ENCODE peak calls at places on chromosomes 4 and X, in four cellular contexts. Y is heart right ventricle, H is RWPE1, X is NCI-H1105 treated with DMSO at 0.1 percent for 48 hours. L is an unnamed sample.

GRCh38 chrX:56785442-56785841 is 56.4 kb downstream of the NBDY start:
- DNase-seq in X (no peak), Y (no peak), H (no peak), L (no peak)

GRCh38 chr4:3010998-3011397 is 47.6 kb downstream of the GRK4 start:
- DNase-seq in H (peak; percentile 29), Y (no peak), X (no peak), L (no peak)

GRCh38 chr4:163161536-163162205 is 5.0 kb downstream of the NAF1 start:
- DNase-seq in Y (no peak), H (no peak), X (no peak), L (no peak)

GRCh38 chr4:38967260-38968095 is 64.7 kb downstream of the TMEM156 start:
- DNase-seq in H (peak; percentile 41), X (no peak), Y (no peak), L (no peak)

GRCh38 chr4:11773798-11774197 is 345.1 kb upstream of the HS3ST1 start:
- DNase-seq in Y (no peak), X (no peak), H (no peak), L (no peak)

GRCh38 chrX:9055354-9055753 is 21.4 kb upstream of the FAM9B start:
- DNase-seq in X (no peak), H (no peak), Y (no peak), L (no peak)

GRCh38 chrX:132367984-132368383 is 120.9 kb downstream of the MBNL3 start:
- DNase-seq in X (no peak), H (no peak), Y (no peak), L (no peak)

GRCh38 chr4:2341261-2341841 is 77.1 kb downstream of the ZFYVE28 start:
- DNase-seq in Y (no peak), H (no peak), X (no peak), L (no peak)

GRCh38 chr4:160180206-160180605 is 1077.3 kb downstream of the RAPGEF2 start:
- DNase-seq in H (peak; percentile 6), X (no peak), Y (no peak), L (no peak)

GRCh38 chr4:57426779-57427395 is 316.7 kb upstream of the IGFBP7 start:
- DNase-seq in H (peak; percentile 75), Y (peak; percentile 69), X (peak; percentile 61), L (no peak)

GRCh38 chr4:173527103-173527876 is 2.7 kb downstream of the HAND2 start:
- DNase-seq in H (no peak), Y (peak; percentile 50), X (no peak), L (no peak)

GRCh38 chr4:84455697-84456096 is 43.4 kb downstream of the NKX6-1 start:
- DNase-seq in Y (no peak), H (no peak), X (no peak), L (no peak)

GRCh38 chr4:47010347-47011188 is 17.2 kb upstream of the GABRA4 start:
- DNase-seq in Y (no peak), H (no peak), X (no peak), L (no peak)

GRCh38 chrX:63761639-63762038 is 23.4 kb downstream of the ARHGEF9 start:
- DNase-seq in Y (no peak), H (no peak), X (no peak), L (no peak)

GRCh38 chr4:34422472-34422871 is 1821.8 kb downstream of the ARAP2 start:
- DNase-seq in Y (no peak), X (peak; percentile 11), H (no peak), L (no peak)

GRCh38 chr4:129093173-129093974 is at the start of gene SCLT1:
- DNase-seq in X (peak; percentile 85), Y (peak; percentile 99), H (peak; percentile 95), L (peak; percentile 99)

GRCh38 chrX:37690123-37690522 is 4.5 kb downstream of the XK start:
- DNase-seq in X (no peak), Y (no peak), H (no peak), L (no peak)

GRCh38 chr4:138269175-138269574 is 27.0 kb upstream of the SLC7A11 start:
- DNase-seq in X (no peak), Y (no peak), H (no peak), L (no peak)

GRCh38 chrX:41481264-41482109 is 34.3 kb downstream of the NYX start:
- DNase-seq in H (no peak), X (no peak), Y (no peak), L (no peak)

GRCh38 chrX:39309721-39310152 is 508.5 kb downstream of the MID1IP1 start:
- DNase-seq in Y (no peak), H (no peak), X (no peak), L (no peak)

GRCh38 chr4:127959794-127960193 is 5.2 kb downstream of the MFSD8 start:
- DNase-seq in H (no peak), X (no peak), Y (no peak), L (no peak)

GRCh38 chr4:38237139-38237538 is 276.9 kb downstream of the PTTG2 start:
- DNase-seq in H (peak; percentile 71), X (no peak), Y (no peak), L (no peak)

GRCh38 chr4:140315032-140315826 is 58.2 kb upstream of the SCOC start:
- DNase-seq in Y (no peak), X (no peak), H (no peak), L (no peak)